ENCODE peak calls at places on chromosomes 11 and 22, in ten cellular contexts. X is fibroblast of mammary gland; L is endothelial cell; G is GM10248; V is AG09319; T is IMR-90; W is sigmoid colon; S is CD4-positive, alpha-beta T cell; H is nephron progenitor cell; Z is pancreas. I is an unnamed sample.

GRCh38 chr11:34960277-34960676 is 43.9 kb downstream of the PDHX start:
- DNase-seq in X (no peak), L (no peak), G (no peak), V (no peak), T (no peak), W (no peak), S (no peak), H (no peak), Z (no peak), I (no peak)

GRCh38 chr22:50171319-50171964 is 911 bp downstream of the PANX2 start:
- DNase-seq in X (no peak), L (no peak), G (no peak), V (no peak), T (no peak), W (no peak), S (no peak), H (no peak), Z (peak), I (no peak)

GRCh38 chr11:106011481-106011880 is 10.6 kb downstream of the MSANTD4 start:
- DNase-seq in X (peak), L (no peak), G (no peak), V (no peak), T (no peak), W (no peak), S (no peak), H (no peak), Z (no peak), I (no peak)

GRCh38 chr11:113375402-113375801 is 12.2 kb upstream of the ANKK1 start:
- DNase-seq in X (no peak), L (no peak), G (no peak), V (no peak), T (no peak), W (no peak), S (no peak), H (no peak), Z (no peak), I (no peak)

GRCh38 chr11:70332567-70332966 is 62.1 kb downstream of the PPFIA1 start:
- DNase-seq in X (no peak), L (no peak), G (no peak), V (no peak), T (no peak), W (no peak), S (no peak), H (no peak), Z (no peak), I (no peak)

GRCh38 chr11:69636512-69636866 is 4.5 kb upstream of the CCND1 start:
- DNase-seq in X (peak), L (peak), G (no peak), V (peak), T (peak), W (peak), S (no peak), H (peak), Z (peak), I (peak)

GRCh38 chr11:44634401-44635281 is 69.2 kb downstream of the CD82 start:
- DNase-seq in X (peak), L (no peak), G (peak), V (peak), T (peak), W (peak), S (no peak), H (peak), Z (peak), I (peak)

GRCh38 chr11:114065094-114065493 is 5.6 kb downstream of the ZBTB16 start:
- DNase-seq in X (no peak), L (no peak), G (no peak), V (no peak), T (no peak), W (peak), S (no peak), H (no peak), Z (no peak), I (no peak)

GRCh38 chr11:28701760-28702449 is 593.7 kb downstream of the METTL15 start:
- DNase-seq in X (no peak), L (no peak), G (no peak), V (no peak), T (no peak), W (no peak), S (no peak), H (no peak), Z (no peak), I (no peak)

GRCh38 chr11:127255239-127255638 is 254.7 kb upstream of the KIRREL3 start:
- DNase-seq in X (no peak), L (no peak), G (no peak), V (no peak), T (no peak), W (no peak), S (no peak), H (no peak), Z (no peak), I (no peak)

GRCh38 chr22:48576333-48577013 is 1251.2 kb downstream of the BRD1 start:
- DNase-seq in X (no peak), L (peak), G (no peak), V (no peak), T (no peak), W (no peak), S (no peak), H (peak), Z (peak), I (no peak)

GRCh38 chr22:39654959-39655579 is 84.5 kb downstream of the CACNA1I start:
- DNase-seq in X (no peak), L (no peak), G (no peak), V (no peak), T (no peak), W (no peak), S (no peak), H (no peak), Z (peak), I (no peak)

GRCh38 chr11:8726395-8726794 is 43.8 kb downstream of the RPL27A start:
- DNase-seq in X (no peak), L (no peak), G (no peak), V (no peak), T (no peak), W (no peak), S (no peak), H (no peak), Z (no peak), I (no peak)

GRCh38 chr11:28606930-28607329 is 498.7 kb downstream of the METTL15 start:
- DNase-seq in X (peak), L (no peak), G (no peak), V (no peak), T (no peak), W (no peak), S (no peak), H (no peak), Z (peak), I (peak)

GRCh38 chr11:84788220-84788619 is 838.9 kb downstream of the DLG2 start:
- DNase-seq in X (no peak), L (no peak), G (no peak), V (no peak), T (no peak), W (no peak), S (no peak), H (no peak), Z (no peak), I (no peak)

GRCh38 chr11:114050258-114050927 is 9.1 kb upstream of the ZBTB16 start:
- DNase-seq in X (no peak), L (no peak), G (no peak), V (no peak), T (no peak), W (peak), S (no peak), H (no peak), Z (no peak), I (no peak)

GRCh38 chr11:12784987-12785386 is 110.8 kb downstream of the TEAD1 start:
- DNase-seq in X (no peak), L (no peak), G (no peak), V (no peak), T (no peak), W (no peak), S (no peak), H (peak), Z (no peak), I (no peak)

GRCh38 chr22:50186789-50187523 is 1.2 kb downstream of the TRABD start:
- DNase-seq in X (peak), L (no peak), G (no peak), V (no peak), T (peak), W (no peak), S (no peak), H (no peak), Z (peak), I (no peak)

GRCh38 chr11:35618497-35619029 is 303 bp downstream of the FJX1 start:
- DNase-seq in X (peak), L (no peak), G (peak), V (no peak), T (peak), W (peak), S (no peak), H (no peak), Z (no peak), I (no peak)

GRCh38 chr11:132792341-132793140 is 739.8 kb downstream of the OPCML start:
- DNase-seq in X (no peak), L (no peak), G (no peak), V (no peak), T (no peak), W (no peak), S (no peak), H (no peak), Z (no peak), I (no peak)

GRCh38 chr22:37894939-37895670 is 11.0 kb upstream of the MICALL1 start:
- DNase-seq in X (no peak), L (peak), G (no peak), V (no peak), T (no peak), W (no peak), S (no peak), H (peak), Z (peak), I (no peak)

GRCh38 chr11:14698771-14699170 is 55.2 kb downstream of the PDE3B start:
- DNase-seq in X (no peak), L (no peak), G (no peak), V (no peak), T (no peak), W (no peak), S (no peak), H (no peak), Z (no peak), I (no peak)

GRCh38 chr11:68439355-68440065 is 21.0 kb upstream of the PPP6R3 start:
- DNase-seq in X (no peak), L (no peak), G (no peak), V (no peak), T (no peak), W (peak), S (no peak), H (no peak), Z (no peak), I (no peak)

GRCh38 chr22:26563022-26563421 is 26.9 kb downstream of the TPST2 start:
- DNase-seq in X (no peak), L (no peak), G (no peak), V (no peak), T (no peak), W (no peak), S (no peak), H (no peak), Z (no peak), I (no peak)

GRCh38 chr22:26559961-26560575 is 29.9 kb downstream of the TPST2 start:
- DNase-seq in X (no peak), L (no peak), G (no peak), V (no peak), T (no peak), W (no peak), S (no peak), H (no peak), Z (peak), I (no peak)

GRCh38 chr22:26564181-26564580 is 25.8 kb downstream of the TPST2 start:
- DNase-seq in X (no peak), L (peak), G (no peak), V (no peak), T (no peak), W (no peak), S (no peak), H (no peak), Z (peak), I (no peak)

GRCh38 chr22:26564672-26565071 is 25.3 kb downstream of the TPST2 start:
- DNase-seq in X (no peak), L (no peak), G (no peak), V (no peak), T (no peak), W (no peak), S (no peak), H (no peak), Z (no peak), I (no peak)

DNA sequence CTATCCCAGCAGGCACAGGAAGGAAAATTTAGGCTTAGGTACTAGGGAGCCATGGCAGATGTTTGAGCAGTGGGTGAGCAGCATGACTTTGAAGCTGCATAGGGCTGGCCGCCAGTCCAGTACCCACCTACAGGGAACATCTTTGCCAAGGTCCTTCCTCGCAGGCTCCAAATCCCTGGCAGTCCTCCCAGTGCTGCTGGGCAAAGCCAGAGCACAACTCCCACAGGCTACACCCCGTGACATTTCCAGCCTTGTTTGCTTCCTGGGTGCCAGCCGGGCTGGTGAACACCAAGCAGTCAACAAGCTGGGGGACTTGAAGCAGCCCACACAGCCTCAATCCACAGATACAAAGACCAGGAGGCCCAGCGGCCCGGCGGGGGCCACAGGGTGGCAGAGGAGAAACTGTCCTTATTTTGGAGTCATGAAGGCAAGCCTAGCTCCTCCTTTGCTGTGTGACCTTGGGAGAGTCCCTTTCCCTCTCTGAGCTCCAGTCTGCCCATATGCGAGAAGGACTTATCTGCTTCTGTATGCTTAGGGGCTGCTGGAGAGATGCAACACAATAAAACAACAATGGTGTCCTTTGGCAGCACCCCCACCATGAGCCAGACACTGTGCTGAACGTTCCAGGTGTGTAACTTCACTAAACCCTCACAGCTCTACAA is 28.0 kb downstream of the TPST2 start:
- DNase-seq in X (no peak), L (no peak), G (no peak), V (no peak), T (no peak), W (no peak), S (no peak), H (no peak), Z (peak), I (no peak)
- TF ChIP-seq CTCF in X (no peak), L (no peak), G (no peak), V (no peak), T (no peak), W (no peak), S (no peak), H (no peak), Z (no peak), I (no peak)

DNA sequence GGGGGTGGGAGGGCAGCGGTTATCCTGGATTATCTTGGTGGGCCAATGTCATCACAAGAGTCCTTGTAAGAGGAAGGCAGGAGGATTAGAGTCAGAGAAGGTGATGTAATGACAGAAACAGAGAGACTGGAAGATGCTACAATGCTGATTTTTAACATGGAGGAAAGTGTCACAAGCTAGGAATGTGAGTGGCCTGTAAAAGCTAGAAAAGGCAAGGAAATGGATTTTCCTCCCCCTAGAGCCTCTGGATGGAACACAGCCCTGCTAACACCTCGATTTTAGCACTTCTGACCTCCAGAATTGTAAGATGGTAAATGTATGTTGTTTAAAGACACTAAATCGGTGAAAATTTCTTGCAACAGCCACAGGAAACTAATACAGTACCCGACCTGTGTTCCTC is 109.3 kb downstream of the MN1 start:
- DNase-seq in X (no peak), L (no peak), G (no peak), V (no peak), T (peak), W (no peak), S (no peak), H (no peak), Z (no peak), I (no peak)
- TF ChIP-seq CTCF in X (no peak), L (no peak), G (no peak), V (no peak), T (peak), W (no peak), S (no peak), H (no peak), Z (no peak), I (peak)

GRCh38 chr22:24505337-24505736 is 10.2 kb downstream of the UPB1 start:
- DNase-seq in X (peak), L (no peak), G (no peak), V (no peak), T (no peak), W (no peak), S (no peak), H (no peak), Z (no peak), I (no peak)

GRCh38 chr22:24503851-24504170 is 8.7 kb downstream of the UPB1 start:
- DNase-seq in X (no peak), L (no peak), G (no peak), V (no peak), T (no peak), W (no peak), S (no peak), H (no peak), Z (peak), I (no peak)

GRCh38 chr22:24501366-24502005 is 6.4 kb downstream of the UPB1 start:
- DNase-seq in X (no peak), L (no peak), G (no peak), V (no peak), T (no peak), W (no peak), S (no peak), H (no peak), Z (no peak), I (no peak)

GRCh38 chr22:24502540-24502939 is 7.4 kb downstream of the UPB1 start:
- DNase-seq in X (no peak), L (no peak), G (no peak), V (no peak), T (no peak), W (no peak), S (no peak), H (no peak), Z (no peak), I (no peak)

DNA sequence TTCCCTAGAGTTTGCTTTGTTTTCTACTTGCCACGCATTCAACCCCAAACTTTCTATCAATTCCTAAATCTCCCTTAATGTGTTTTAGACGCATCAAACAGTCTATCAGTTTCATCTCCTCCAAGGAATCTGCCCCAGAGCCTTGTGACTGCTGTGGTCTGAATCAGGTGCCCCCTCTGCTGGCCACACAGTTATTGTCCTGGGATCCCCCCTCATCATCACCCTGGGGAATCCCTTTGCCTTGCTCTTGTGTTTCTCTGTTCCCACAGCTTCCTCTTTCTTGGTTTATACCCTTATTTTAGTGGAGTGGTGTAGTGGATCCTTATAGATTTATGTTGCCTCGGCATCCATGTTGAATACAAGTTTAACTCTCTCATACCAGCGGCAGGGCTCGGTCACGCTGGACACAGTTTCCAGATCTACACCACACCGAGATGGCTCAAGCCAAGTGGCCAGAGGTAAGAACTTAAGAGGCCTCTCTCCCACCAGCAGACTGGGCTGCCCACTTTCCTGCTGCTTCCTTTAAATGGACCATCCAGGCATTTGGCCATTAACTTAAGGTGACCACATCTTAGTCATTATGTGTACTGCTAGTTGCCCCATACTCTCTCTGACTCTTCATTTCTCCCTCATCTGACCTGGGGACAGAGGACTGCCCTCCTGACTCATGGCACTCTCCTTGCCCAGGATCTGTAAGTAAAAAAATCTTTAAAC is 8.2 kb downstream of the UPB1 start:
- DNase-seq in X (peak), L (peak), G (peak), V (no peak), T (peak), W (no peak), S (peak), H (peak), Z (no peak), I (no peak)
- TF ChIP-seq CTCF in X (peak), L (peak), G (peak), V (peak), T (peak), W (peak), S (peak), H (peak), Z (peak), I (peak)

GRCh38 chr22:36757608-36758220 is 18.2 kb downstream of the IFT27 start:
- DNase-seq in X (peak), L (peak), G (peak), V (peak), T (peak), W (peak), S (peak), H (peak), Z (peak), I (no peak)
- TF ChIP-seq CTCF in X (peak), L (peak), G (peak), V (peak), T (peak), W (peak), S (peak), H (peak), Z (peak), I (peak)

GRCh38 chr22:43743131-43743530 is 69.0 kb downstream of the EFCAB6 start:
- DNase-seq in X (no peak), L (peak), G (no peak), V (no peak), T (no peak), W (no peak), S (no peak), H (peak), Z (no peak), I (no peak)
- TF ChIP-seq CTCF in X (no peak), L (peak), G (no peak), V (peak), T (no peak), W (no peak), S (no peak), H (peak), Z (no peak), I (peak)

GRCh38 chr11:107849791-107850190 is 8.8 kb downstream of the SLC35F2 start:
- DNase-seq in X (no peak), L (no peak), G (no peak), V (no peak), T (no peak), W (no peak), S (no peak), H (no peak), Z (no peak), I (no peak)
- TF ChIP-seq CTCF in X (no peak), L (no peak), G (no peak), V (no peak), T (no peak), W (no peak), S (no peak), H (no peak), Z (no peak), I (no peak)

DNA sequence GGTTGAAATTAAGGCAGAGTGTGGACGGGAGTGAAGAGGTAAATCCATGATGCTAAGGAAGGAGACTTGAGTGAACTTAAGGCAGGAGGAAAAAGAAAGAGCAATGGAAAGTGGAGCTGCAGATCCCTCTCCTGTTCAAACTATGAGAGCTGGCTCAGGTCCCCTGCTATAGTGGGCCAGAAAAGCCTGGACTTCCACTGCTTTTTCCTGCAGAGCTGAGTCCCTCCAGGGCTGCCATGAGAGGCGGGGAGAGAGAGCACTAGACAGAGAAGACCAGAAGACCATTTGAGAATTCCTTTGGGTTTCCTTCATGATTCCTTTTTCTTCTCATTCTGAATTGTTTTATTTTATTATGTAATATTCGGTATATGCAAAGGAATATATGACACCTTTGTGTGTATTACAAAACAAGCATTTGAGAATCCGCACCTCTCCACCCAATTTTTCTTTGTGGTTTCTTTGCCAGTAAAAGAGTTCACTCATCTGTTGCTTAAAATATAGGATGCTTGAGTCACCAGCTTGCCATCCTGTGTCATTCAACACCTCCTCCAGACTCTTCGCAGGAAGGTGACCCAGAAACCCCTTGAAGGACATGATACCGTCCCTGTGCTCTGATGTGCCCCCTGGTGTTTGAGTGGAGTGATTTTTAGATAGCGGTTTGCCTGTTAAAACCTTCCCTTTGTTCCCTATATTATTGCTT is 24.4 kb downstream of the SREBF2 start:
- DNase-seq in X (peak), L (peak), G (peak), V (no peak), T (peak), W (no peak), S (peak), H (peak), Z (no peak), I (no peak)
- TF ChIP-seq CTCF in X (peak), L (peak), G (peak), V (peak), T (peak), W (peak), S (peak), H (peak), Z (peak), I (peak)

GRCh38 chr11:17388609-17389204 is at the start of gene KCNJ11:
- DNase-seq in X (no peak), L (no peak), G (peak), V (no peak), T (no peak), W (no peak), S (no peak), H (peak), Z (no peak), I (no peak)
- TF ChIP-seq CTCF in X (no peak), L (no peak), G (no peak), V (no peak), T (no peak), W (no peak), S (no peak), H (no peak), Z (no peak), I (peak)